ENCODE peak calls at places on chromosomes 7 and 10, in ten cellular contexts. One of them, this sample, is unnamed.

GRCh38 chr7:157211710-157212109 is 73.0 kb downstream of the UBE3C start:
- DNase-seq in ELF-1: no peak
- DNase-seq in T-helper 9 cell: no peak
- DNase-seq in fibroblast of lung: peak
- DNase-seq in WTC11: no peak
- DNase-seq in AG10803: peak
- DNase-seq in left lung: no peak
- DNase-seq in brain microvascular endothelial cell: peak
- DNase-seq in DMS53: peak
- DNase-seq in GM12891: no peak
- DNase-seq in this sample: peak

GRCh38 chr7:26993816-26994810 is 101.7 kb downstream of the HOXA1 start:
- DNase-seq in ELF-1: no peak
- DNase-seq in T-helper 9 cell: no peak
- DNase-seq in fibroblast of lung: peak
- DNase-seq in WTC11: no peak
- DNase-seq in AG10803: peak
- DNase-seq in left lung: no peak
- DNase-seq in brain microvascular endothelial cell: no peak
- DNase-seq in DMS53: no peak
- DNase-seq in GM12891: no peak
- DNase-seq in this sample: no peak

GRCh38 chr7:14606101-14606500 is 296.4 kb downstream of the DGKB start:
- DNase-seq in ELF-1: no peak
- DNase-seq in T-helper 9 cell: no peak
- DNase-seq in fibroblast of lung: peak
- DNase-seq in WTC11: no peak
- DNase-seq in AG10803: peak
- DNase-seq in left lung: no peak
- DNase-seq in brain microvascular endothelial cell: peak
- DNase-seq in DMS53: no peak
- DNase-seq in GM12891: no peak
- DNase-seq in this sample: no peak

GRCh38 chr7:157292770-157293412 is 43.9 kb upstream of the DNAJB6 start:
- DNase-seq in ELF-1: no peak
- DNase-seq in T-helper 9 cell: no peak
- DNase-seq in fibroblast of lung: no peak
- DNase-seq in WTC11: no peak
- DNase-seq in AG10803: no peak
- DNase-seq in left lung: peak
- DNase-seq in brain microvascular endothelial cell: no peak
- DNase-seq in DMS53: no peak
- DNase-seq in GM12891: no peak
- DNase-seq in this sample: no peak

GRCh38 chr7:3157541-3158287 is 114.0 kb upstream of the CARD11 start:
- DNase-seq in ELF-1: no peak
- DNase-seq in T-helper 9 cell: no peak
- DNase-seq in fibroblast of lung: peak
- DNase-seq in WTC11: no peak
- DNase-seq in AG10803: no peak
- DNase-seq in left lung: no peak
- DNase-seq in brain microvascular endothelial cell: peak
- DNase-seq in DMS53: no peak
- DNase-seq in GM12891: no peak
- DNase-seq in this sample: peak

GRCh38 chr10:67670401-67670800 is 25.6 kb downstream of the CTNNA3 start:
- DNase-seq in ELF-1: no peak
- DNase-seq in T-helper 9 cell: no peak
- DNase-seq in fibroblast of lung: peak
- DNase-seq in WTC11: no peak
- DNase-seq in AG10803: no peak
- DNase-seq in left lung: no peak
- DNase-seq in brain microvascular endothelial cell: peak
- DNase-seq in DMS53: no peak
- DNase-seq in GM12891: no peak
- DNase-seq in this sample: peak

GRCh38 chr7:92119213-92119759 is 15.0 kb downstream of the CYP51A1 start:
- DNase-seq in ELF-1: no peak
- DNase-seq in T-helper 9 cell: no peak
- DNase-seq in fibroblast of lung: no peak
- DNase-seq in WTC11: no peak
- DNase-seq in AG10803: no peak
- DNase-seq in left lung: no peak
- DNase-seq in brain microvascular endothelial cell: no peak
- DNase-seq in DMS53: peak
- DNase-seq in GM12891: no peak
- DNase-seq in this sample: no peak

GRCh38 chr7:103636153-103636552 is 190.1 kb upstream of the SLC26A5 start:
- DNase-seq in ELF-1: peak
- DNase-seq in T-helper 9 cell: no peak
- DNase-seq in fibroblast of lung: peak
- DNase-seq in WTC11: no peak
- DNase-seq in AG10803: no peak
- DNase-seq in left lung: no peak
- DNase-seq in brain microvascular endothelial cell: no peak
- DNase-seq in DMS53: no peak
- DNase-seq in GM12891: no peak
- DNase-seq in this sample: no peak

GRCh38 chr7:45709168-45710034 is 135.2 kb downstream of the ADCY1 start:
- DNase-seq in ELF-1: no peak
- DNase-seq in T-helper 9 cell: no peak
- DNase-seq in fibroblast of lung: peak
- DNase-seq in WTC11: peak
- DNase-seq in AG10803: peak
- DNase-seq in left lung: peak
- DNase-seq in brain microvascular endothelial cell: no peak
- DNase-seq in DMS53: no peak
- DNase-seq in GM12891: no peak
- DNase-seq in this sample: no peak

GRCh38 chr7:22168129-22168634 is 188.8 kb downstream of the RAPGEF5 start:
- DNase-seq in ELF-1: no peak
- DNase-seq in T-helper 9 cell: no peak
- DNase-seq in fibroblast of lung: no peak
- DNase-seq in WTC11: no peak
- DNase-seq in AG10803: no peak
- DNase-seq in left lung: no peak
- DNase-seq in brain microvascular endothelial cell: no peak
- DNase-seq in DMS53: no peak
- DNase-seq in GM12891: no peak
- DNase-seq in this sample: no peak

GRCh38 chr10:35961501-35961900 is 319.4 kb upstream of the FZD8 start:
- DNase-seq in ELF-1: no peak
- DNase-seq in T-helper 9 cell: no peak
- DNase-seq in fibroblast of lung: peak
- DNase-seq in WTC11: no peak
- DNase-seq in AG10803: peak
- DNase-seq in left lung: no peak
- DNase-seq in brain microvascular endothelial cell: peak
- DNase-seq in DMS53: no peak
- DNase-seq in GM12891: no peak
- DNase-seq in this sample: no peak

GRCh38 chr10:100636848-100637553 is 101.3 kb downstream of the HIF1AN start:
- DNase-seq in ELF-1: no peak
- DNase-seq in T-helper 9 cell: no peak
- DNase-seq in fibroblast of lung: no peak
- DNase-seq in WTC11: no peak
- DNase-seq in AG10803: no peak
- DNase-seq in left lung: no peak
- DNase-seq in brain microvascular endothelial cell: no peak
- DNase-seq in DMS53: peak
- DNase-seq in GM12891: no peak
- DNase-seq in this sample: no peak

GRCh38 chr7:100483728-100484635 is at the start of gene NYAP1:
- DNase-seq in ELF-1: no peak
- DNase-seq in T-helper 9 cell: peak
- DNase-seq in fibroblast of lung: peak
- DNase-seq in WTC11: peak
- DNase-seq in AG10803: no peak
- DNase-seq in left lung: no peak
- DNase-seq in brain microvascular endothelial cell: no peak
- DNase-seq in DMS53: peak
- DNase-seq in GM12891: no peak
- DNase-seq in this sample: no peak

This sample was measured in astrocyte of the cerebellum.